ENCODE peak calls at places on chromosomes 13 and 19, in six cellular contexts. One of them, this sample, is unnamed.

GRCh38 chr19:51469162-51469561 is 9.2 kb upstream of the CEACAM18 start:
- DNase-seq in CD4-positive, alpha-beta T cell: no peak
- DNase-seq in HFFc6: no peak
- DNase-seq in AG08396: no peak
- DNase-seq in stimulated activated CD4-positive, alpha-beta T cell treated with anti-CD3 and anti-CD28 coated beads, Interleukin-4, amount 100 ng/mL, for 1 hour: no peak
- DNase-seq in thoracic aorta: no peak
- DNase-seq in this sample: no peak

GRCh38 chr13:26061947-26062346 is 10.1 kb upstream of the SHISA2 start:
- DNase-seq in AG08396: peak; percentile 36
- DNase-seq in thoracic aorta: no peak
- DNase-seq in HFFc6: peak; percentile 55
- DNase-seq in stimulated activated CD4-positive, alpha-beta T cell treated with anti-CD3 and anti-CD28 coated beads, Interleukin-4, amount 100 ng/mL, for 1 hour: no peak
- DNase-seq in CD4-positive, alpha-beta T cell: no peak
- DNase-seq in this sample: peak; percentile 14

GRCh38 chr19:3275583-3276340 is 51.3 kb downstream of the CELF5 start:
- DNase-seq in CD4-positive, alpha-beta T cell: peak; percentile 96
- DNase-seq in AG08396: peak; percentile 98
- DNase-seq in HFFc6: peak; percentile 55
- DNase-seq in stimulated activated CD4-positive, alpha-beta T cell treated with anti-CD3 and anti-CD28 coated beads, Interleukin-4, amount 100 ng/mL, for 1 hour: peak; percentile 91
- DNase-seq in thoracic aorta: peak; percentile 7
- DNase-seq in this sample: peak; percentile 44

GRCh38 chr19:34397853-34398252 is 6.3 kb upstream of the PDCD2L start:
- DNase-seq in stimulated activated CD4-positive, alpha-beta T cell treated with anti-CD3 and anti-CD28 coated beads, Interleukin-4, amount 100 ng/mL, for 1 hour: no peak
- DNase-seq in CD4-positive, alpha-beta T cell: no peak
- DNase-seq in thoracic aorta: no peak
- DNase-seq in AG08396: no peak
- DNase-seq in HFFc6: no peak
- DNase-seq in this sample: no peak

GRCh38 chr19:55210120-55210493 is 806 bp upstream of the PTPRH start:
- DNase-seq in thoracic aorta: no peak
- DNase-seq in AG08396: peak; percentile 73
- DNase-seq in CD4-positive, alpha-beta T cell: no peak
- DNase-seq in HFFc6: peak; percentile 96
- DNase-seq in stimulated activated CD4-positive, alpha-beta T cell treated with anti-CD3 and anti-CD28 coated beads, Interleukin-4, amount 100 ng/mL, for 1 hour: no peak
- DNase-seq in this sample: peak; percentile 78

GRCh38 chr13:76991432-76991795 is 467 bp upstream of the CLN5 start:
- DNase-seq in CD4-positive, alpha-beta T cell: peak; percentile 81
- DNase-seq in stimulated activated CD4-positive, alpha-beta T cell treated with anti-CD3 and anti-CD28 coated beads, Interleukin-4, amount 100 ng/mL, for 1 hour: peak; percentile 54
- DNase-seq in AG08396: no peak
- DNase-seq in thoracic aorta: peak; percentile 15
- DNase-seq in HFFc6: no peak
- DNase-seq in this sample: no peak

GRCh38 chr13:28609936-28610335 is 49.0 kb upstream of the POMP start:
- DNase-seq in CD4-positive, alpha-beta T cell: no peak
- DNase-seq in AG08396: peak; percentile 23
- DNase-seq in stimulated activated CD4-positive, alpha-beta T cell treated with anti-CD3 and anti-CD28 coated beads, Interleukin-4, amount 100 ng/mL, for 1 hour: no peak
- DNase-seq in thoracic aorta: no peak
- DNase-seq in HFFc6: peak; percentile 66
- DNase-seq in this sample: no peak

GRCh38 chr13:106633321-106633720 is 65.4 kb upstream of the ARGLU1 start:
- DNase-seq in HFFc6: no peak
- DNase-seq in AG08396: no peak
- DNase-seq in thoracic aorta: no peak
- DNase-seq in CD4-positive, alpha-beta T cell: no peak
- DNase-seq in stimulated activated CD4-positive, alpha-beta T cell treated with anti-CD3 and anti-CD28 coated beads, Interleukin-4, amount 100 ng/mL, for 1 hour: no peak
- DNase-seq in this sample: no peak

GRCh38 chr13:42396501-42396900 is 124.5 kb downstream of the AKAP11 start:
- DNase-seq in CD4-positive, alpha-beta T cell: peak; percentile 36
- DNase-seq in stimulated activated CD4-positive, alpha-beta T cell treated with anti-CD3 and anti-CD28 coated beads, Interleukin-4, amount 100 ng/mL, for 1 hour: peak; percentile 57
- DNase-seq in AG08396: no peak
- DNase-seq in thoracic aorta: no peak
- DNase-seq in HFFc6: no peak
- DNase-seq in this sample: no peak

GRCh38 chr13:35840991-35841604 is 290.1 kb downstream of the DCLK1 start:
- DNase-seq in AG08396: no peak
- DNase-seq in stimulated activated CD4-positive, alpha-beta T cell treated with anti-CD3 and anti-CD28 coated beads, Interleukin-4, amount 100 ng/mL, for 1 hour: no peak
- DNase-seq in thoracic aorta: no peak
- DNase-seq in CD4-positive, alpha-beta T cell: no peak
- DNase-seq in HFFc6: no peak
- DNase-seq in this sample: no peak

GRCh38 chr13:76829572-76830327 is 56.5 kb downstream of the KCTD12 start:
- DNase-seq in AG08396: no peak
- DNase-seq in thoracic aorta: no peak
- DNase-seq in CD4-positive, alpha-beta T cell: no peak
- DNase-seq in stimulated activated CD4-positive, alpha-beta T cell treated with anti-CD3 and anti-CD28 coated beads, Interleukin-4, amount 100 ng/mL, for 1 hour: no peak
- DNase-seq in HFFc6: no peak
- DNase-seq in this sample: peak; percentile 71

GRCh38 chr13:112849500-112849899 is 119.5 kb upstream of the MCF2L start:
- DNase-seq in HFFc6: no peak
- DNase-seq in AG08396: no peak
- DNase-seq in CD4-positive, alpha-beta T cell: no peak
- DNase-seq in thoracic aorta: no peak
- DNase-seq in stimulated activated CD4-positive, alpha-beta T cell treated with anti-CD3 and anti-CD28 coated beads, Interleukin-4, amount 100 ng/mL, for 1 hour: no peak
- DNase-seq in this sample: peak; percentile 37

GRCh38 chr19:29795882-29796523 is 15.8 kb upstream of the CCNE1 start:
- DNase-seq in AG08396: no peak
- DNase-seq in HFFc6: no peak
- DNase-seq in CD4-positive, alpha-beta T cell: no peak
- DNase-seq in stimulated activated CD4-positive, alpha-beta T cell treated with anti-CD3 and anti-CD28 coated beads, Interleukin-4, amount 100 ng/mL, for 1 hour: no peak
- DNase-seq in thoracic aorta: no peak
- DNase-seq in this sample: no peak

GRCh38 chr19:11881151-11881800 is 6.3 kb upstream of the ZNF69 start:
- DNase-seq in CD4-positive, alpha-beta T cell: peak; percentile 42
- DNase-seq in stimulated activated CD4-positive, alpha-beta T cell treated with anti-CD3 and anti-CD28 coated beads, Interleukin-4, amount 100 ng/mL, for 1 hour: peak; percentile 42
- DNase-seq in HFFc6: peak; percentile 44
- DNase-seq in thoracic aorta: no peak
- DNase-seq in AG08396: peak; percentile 72
- DNase-seq in this sample: peak; percentile 54

GRCh38 chr13:61727714-61728275 is 312.1 kb upstream of the PCDH20 start:
- DNase-seq in CD4-positive, alpha-beta T cell: no peak
- DNase-seq in AG08396: no peak
- DNase-seq in HFFc6: no peak
- DNase-seq in stimulated activated CD4-positive, alpha-beta T cell treated with anti-CD3 and anti-CD28 coated beads, Interleukin-4, amount 100 ng/mL, for 1 hour: no peak
- DNase-seq in thoracic aorta: no peak
- DNase-seq in this sample: no peak

GRCh38 chr13:33125821-33126570 is 109.8 kb downstream of the KL start:
- DNase-seq in AG08396: peak; percentile 84
- DNase-seq in thoracic aorta: peak; percentile 30
- DNase-seq in CD4-positive, alpha-beta T cell: no peak
- DNase-seq in stimulated activated CD4-positive, alpha-beta T cell treated with anti-CD3 and anti-CD28 coated beads, Interleukin-4, amount 100 ng/mL, for 1 hour: no peak
- DNase-seq in HFFc6: peak; percentile 94
- DNase-seq in this sample: peak; percentile 94

GRCh38 chr13:46721054-46721453 is 75.9 kb downstream of the ESD start:
- DNase-seq in stimulated activated CD4-positive, alpha-beta T cell treated with anti-CD3 and anti-CD28 coated beads, Interleukin-4, amount 100 ng/mL, for 1 hour: peak; percentile 38
- DNase-seq in AG08396: peak; percentile 31
- DNase-seq in HFFc6: peak; percentile 36
- DNase-seq in CD4-positive, alpha-beta T cell: peak; percentile 28
- DNase-seq in thoracic aorta: no peak
- DNase-seq in this sample: peak; percentile 83

GRCh38 chr19:36246006-36246391 is 31.1 kb downstream of the ZNF146 start:
- DNase-seq in AG08396: no peak
- DNase-seq in stimulated activated CD4-positive, alpha-beta T cell treated with anti-CD3 and anti-CD28 coated beads, Interleukin-4, amount 100 ng/mL, for 1 hour: no peak
- DNase-seq in CD4-positive, alpha-beta T cell: no peak
- DNase-seq in HFFc6: no peak
- DNase-seq in thoracic aorta: no peak
- DNase-seq in this sample: no peak

GRCh38 chr13:72453161-72453560 is 274.3 kb downstream of the MZT1 start:
- DNase-seq in thoracic aorta: no peak
- DNase-seq in CD4-positive, alpha-beta T cell: no peak
- DNase-seq in HFFc6: no peak
- DNase-seq in stimulated activated CD4-positive, alpha-beta T cell treated with anti-CD3 and anti-CD28 coated beads, Interleukin-4, amount 100 ng/mL, for 1 hour: no peak
- DNase-seq in AG08396: no peak
- DNase-seq in this sample: no peak

GRCh38 chr13:85853901-85854663 is 54.9 kb upstream of the SLITRK6 start:
- DNase-seq in thoracic aorta: no peak
- DNase-seq in HFFc6: no peak
- DNase-seq in AG08396: no peak
- DNase-seq in CD4-positive, alpha-beta T cell: no peak
- DNase-seq in stimulated activated CD4-positive, alpha-beta T cell treated with anti-CD3 and anti-CD28 coated beads, Interleukin-4, amount 100 ng/mL, for 1 hour: no peak
- DNase-seq in this sample: no peak

GRCh38 chr13:44573790-44574465 is 2.2 kb downstream of the TSC22D1 start:
- DNase-seq in thoracic aorta: no peak
- DNase-seq in stimulated activated CD4-positive, alpha-beta T cell treated with anti-CD3 and anti-CD28 coated beads, Interleukin-4, amount 100 ng/mL, for 1 hour: no peak
- DNase-seq in AG08396: peak; percentile 33
- DNase-seq in CD4-positive, alpha-beta T cell: no peak
- DNase-seq in HFFc6: peak; percentile 62
- DNase-seq in this sample: peak; percentile 16

GRCh38 chr19:4067396-4068057 is 828 bp upstream of the ZBTB7A start:
- DNase-seq in thoracic aorta: no peak
- DNase-seq in AG08396: no peak
- DNase-seq in CD4-positive, alpha-beta T cell: no peak
- DNase-seq in HFFc6: no peak
- DNase-seq in stimulated activated CD4-positive, alpha-beta T cell treated with anti-CD3 and anti-CD28 coated beads, Interleukin-4, amount 100 ng/mL, for 1 hour: no peak
- DNase-seq in this sample: peak; percentile 39

GRCh38 chr13:44576396-44577235 is 486 bp upstream of the TSC22D1 start:
- DNase-seq in stimulated activated CD4-positive, alpha-beta T cell treated with anti-CD3 and anti-CD28 coated beads, Interleukin-4, amount 100 ng/mL, for 1 hour: peak; percentile 46
- DNase-seq in CD4-positive, alpha-beta T cell: no peak
- DNase-seq in HFFc6: no peak
- DNase-seq in AG08396: peak; percentile 47
- DNase-seq in thoracic aorta: peak; percentile 24
- DNase-seq in this sample: no peak

GRCh38 chr13:76293346-76293745 is 592.9 kb downstream of the KCTD12 start:
- DNase-seq in AG08396: peak; percentile 31
- DNase-seq in stimulated activated CD4-positive, alpha-beta T cell treated with anti-CD3 and anti-CD28 coated beads, Interleukin-4, amount 100 ng/mL, for 1 hour: no peak
- DNase-seq in HFFc6: peak; percentile 36
- DNase-seq in thoracic aorta: no peak
- DNase-seq in CD4-positive, alpha-beta T cell: no peak
- DNase-seq in this sample: peak; percentile 89

GRCh38 chr19:492091-492531 is 4.2 kb upstream of the MADCAM1 start:
- DNase-seq in AG08396: peak; percentile 50
- DNase-seq in CD4-positive, alpha-beta T cell: peak; percentile 40
- DNase-seq in HFFc6: no peak
- DNase-seq in thoracic aorta: no peak
- DNase-seq in stimulated activated CD4-positive, alpha-beta T cell treated with anti-CD3 and anti-CD28 coated beads, Interleukin-4, amount 100 ng/mL, for 1 hour: peak; percentile 41
- DNase-seq in this sample: no peak

GRCh38 chr19:49188626-49189200 is 31.1 kb downstream of the TRPM4 start:
- DNase-seq in AG08396: no peak
- DNase-seq in thoracic aorta: no peak
- DNase-seq in HFFc6: no peak
- DNase-seq in stimulated activated CD4-positive, alpha-beta T cell treated with anti-CD3 and anti-CD28 coated beads, Interleukin-4, amount 100 ng/mL, for 1 hour: no peak
- DNase-seq in CD4-positive, alpha-beta T cell: no peak
- DNase-seq in this sample: no peak

GRCh38 chr19:50607388-50607787 is 32.3 kb downstream of the SYT3 start:
- DNase-seq in HFFc6: no peak
- DNase-seq in thoracic aorta: no peak
- DNase-seq in AG08396: no peak
- DNase-seq in stimulated activated CD4-positive, alpha-beta T cell treated with anti-CD3 and anti-CD28 coated beads, Interleukin-4, amount 100 ng/mL, for 1 hour: no peak
- DNase-seq in CD4-positive, alpha-beta T cell: no peak
- DNase-seq in this sample: no peak

GRCh38 chr19:1513492-1514294 is 874 bp upstream of the ADAMTSL5 start:
- DNase-seq in AG08396: peak; percentile 86
- DNase-seq in thoracic aorta: no peak
- DNase-seq in CD4-positive, alpha-beta T cell: peak; percentile 55
- DNase-seq in stimulated activated CD4-positive, alpha-beta T cell treated with anti-CD3 and anti-CD28 coated beads, Interleukin-4, amount 100 ng/mL, for 1 hour: peak; percentile 71
- DNase-seq in HFFc6: peak; percentile 22
- DNase-seq in this sample: no peak

GRCh38 chr13:43364210-43365041 is 341.0 kb downstream of the DNAJC15 start:
- DNase-seq in AG08396: peak; percentile 26
- DNase-seq in thoracic aorta: no peak
- DNase-seq in CD4-positive, alpha-beta T cell: no peak
- DNase-seq in HFFc6: no peak
- DNase-seq in stimulated activated CD4-positive, alpha-beta T cell treated with anti-CD3 and anti-CD28 coated beads, Interleukin-4, amount 100 ng/mL, for 1 hour: no peak
- DNase-seq in this sample: peak; percentile 93

GRCh38 chr19:5472303-5472702 is 17.1 kb downstream of the ZNRF4 start:
- DNase-seq in CD4-positive, alpha-beta T cell: no peak
- DNase-seq in stimulated activated CD4-positive, alpha-beta T cell treated with anti-CD3 and anti-CD28 coated beads, Interleukin-4, amount 100 ng/mL, for 1 hour: no peak
- DNase-seq in HFFc6: no peak
- DNase-seq in thoracic aorta: no peak
- DNase-seq in AG08396: no peak
- DNase-seq in this sample: no peak

GRCh38 chr13:95714142-95714832 is 37.3 kb downstream of the DNAJC3 start:
- DNase-seq in AG08396: peak; percentile 43
- DNase-seq in thoracic aorta: no peak
- DNase-seq in CD4-positive, alpha-beta T cell: no peak
- DNase-seq in stimulated activated CD4-positive, alpha-beta T cell treated with anti-CD3 and anti-CD28 coated beads, Interleukin-4, amount 100 ng/mL, for 1 hour: no peak
- DNase-seq in HFFc6: peak; percentile 90
- DNase-seq in this sample: no peak

GRCh38 chr19:18494267-18494607 is 27.6 kb downstream of the ELL start:
- DNase-seq in CD4-positive, alpha-beta T cell: no peak
- DNase-seq in HFFc6: no peak
- DNase-seq in AG08396: no peak
- DNase-seq in stimulated activated CD4-positive, alpha-beta T cell treated with anti-CD3 and anti-CD28 coated beads, Interleukin-4, amount 100 ng/mL, for 1 hour: no peak
- DNase-seq in thoracic aorta: no peak
- DNase-seq in this sample: no peak

GRCh38 chr13:93690139-93690538 is 463.5 kb downstream of the GPC6 start:
- DNase-seq in CD4-positive, alpha-beta T cell: no peak
- DNase-seq in AG08396: peak; percentile 5
- DNase-seq in stimulated activated CD4-positive, alpha-beta T cell treated with anti-CD3 and anti-CD28 coated beads, Interleukin-4, amount 100 ng/mL, for 1 hour: no peak
- DNase-seq in thoracic aorta: no peak
- DNase-seq in HFFc6: no peak
- DNase-seq in this sample: no peak

GRCh38 chr19:1223018-1223855 is 14.6 kb downstream of the CBARP start:
- DNase-seq in CD4-positive, alpha-beta T cell: no peak
- DNase-seq in thoracic aorta: no peak
- DNase-seq in stimulated activated CD4-positive, alpha-beta T cell treated with anti-CD3 and anti-CD28 coated beads, Interleukin-4, amount 100 ng/mL, for 1 hour: no peak
- DNase-seq in HFFc6: no peak
- DNase-seq in AG08396: peak; percentile 69
- DNase-seq in this sample: no peak

GRCh38 chr19:325173-325936 is 19.2 kb downstream of the MIER2 start:
- DNase-seq in stimulated activated CD4-positive, alpha-beta T cell treated with anti-CD3 and anti-CD28 coated beads, Interleukin-4, amount 100 ng/mL, for 1 hour: no peak
- DNase-seq in thoracic aorta: no peak
- DNase-seq in HFFc6: no peak
- DNase-seq in AG08396: no peak
- DNase-seq in CD4-positive, alpha-beta T cell: no peak
- DNase-seq in this sample: no peak

GRCh38 chr13:111548805-111549204 is 228.4 kb downstream of the TEX29 start:
- DNase-seq in thoracic aorta: no peak
- DNase-seq in HFFc6: no peak
- DNase-seq in CD4-positive, alpha-beta T cell: no peak
- DNase-seq in AG08396: no peak
- DNase-seq in stimulated activated CD4-positive, alpha-beta T cell treated with anti-CD3 and anti-CD28 coated beads, Interleukin-4, amount 100 ng/mL, for 1 hour: no peak
- DNase-seq in this sample: no peak

GRCh38 chr19:39996218-39996810 is 546 bp upstream of the ZNF546 start:
- DNase-seq in CD4-positive, alpha-beta T cell: peak; percentile 29
- DNase-seq in stimulated activated CD4-positive, alpha-beta T cell treated with anti-CD3 and anti-CD28 coated beads, Interleukin-4, amount 100 ng/mL, for 1 hour: no peak
- DNase-seq in HFFc6: peak; percentile 81
- DNase-seq in thoracic aorta: no peak
- DNase-seq in AG08396: peak; percentile 60
- DNase-seq in this sample: no peak

GRCh38 chr13:73190477-73190876 is 131.7 kb downstream of the KLF5 start:
- DNase-seq in HFFc6: no peak
- DNase-seq in stimulated activated CD4-positive, alpha-beta T cell treated with anti-CD3 and anti-CD28 coated beads, Interleukin-4, amount 100 ng/mL, for 1 hour: no peak
- DNase-seq in thoracic aorta: no peak
- DNase-seq in CD4-positive, alpha-beta T cell: no peak
- DNase-seq in AG08396: no peak
- DNase-seq in this sample: no peak

GRCh38 chr13:43948059-43948458 is 68.4 kb downstream of the LACC1 start:
- DNase-seq in HFFc6: no peak
- DNase-seq in AG08396: no peak
- DNase-seq in CD4-positive, alpha-beta T cell: no peak
- DNase-seq in stimulated activated CD4-positive, alpha-beta T cell treated with anti-CD3 and anti-CD28 coated beads, Interleukin-4, amount 100 ng/mL, for 1 hour: no peak
- DNase-seq in thoracic aorta: no peak
- DNase-seq in this sample: no peak

This sample was measured in endothelial cell of umbilical vein.